ENCODE peak calls at places on chromosomes 1 and 21, in four cellular contexts. Y, K, W and G are unnamed samples.

GRCh38 chr1:154812911-154813816 is 56.9 kb downstream of the KCNN3 start:
- DNase-seq in W (no peak), K (no peak), Y (no peak), G (peak; percentile 8)

GRCh38 chr1:243254233-243254926 is 701 bp downstream of the CEP170 start:
- DNase-seq in Y (peak; percentile 75), W (peak; percentile 70), K (peak; percentile 77), G (peak; percentile 82)

GRCh38 chr21:27244356-27244755 is 277.5 kb upstream of the ADAMTS5 start:
- DNase-seq in K (no peak), W (no peak), Y (no peak), G (no peak)

GRCh38 chr21:35649186-35649585 is 411.1 kb downstream of the SETD4 start:
- DNase-seq in W (peak; percentile 82), K (no peak), Y (no peak), G (peak; percentile 56)

GRCh38 chr1:5574641-5575040 is 417.6 kb downstream of the NPHP4 start:
- DNase-seq in Y (no peak), K (no peak), W (no peak), G (no peak)

GRCh38 chr21:41962425-41962966 is 8.7 kb upstream of the C2CD2 start:
- DNase-seq in Y (no peak), W (no peak), K (no peak), G (no peak)

GRCh38 chr1:172356620-172357019 is 63.9 kb upstream of the C1orf105 start:
- DNase-seq in K (no peak), W (no peak), Y (no peak), G (no peak)

GRCh38 chr1:223341111-223341510 is 22.9 kb downstream of the SUSD4 start:
- DNase-seq in Y (no peak), K (no peak), W (peak; percentile 81), G (peak; percentile 56)

GRCh38 chr21:38459490-38459889 is 38.8 kb downstream of the ERG start:
- DNase-seq in Y (no peak), K (no peak), W (no peak), G (no peak)

GRCh38 chr21:44874497-44875331 is 1.2 kb upstream of the PTTG1IP start:
- DNase-seq in W (no peak), K (peak; percentile 92), Y (peak; percentile 44), G (peak; percentile 45)

GRCh38 chr1:154327466-154328317 is 2.4 kb downstream of the ATP8B2 start:
- DNase-seq in Y (peak; percentile 64), K (no peak), W (no peak), G (no peak)

GRCh38 chr1:9960705-9961562 is 17.7 kb downstream of the NMNAT1 start:
- DNase-seq in Y (no peak), W (no peak), K (no peak), G (peak; percentile 64)

GRCh38 chr1:53896673-53897229 is 2.8 kb downstream of the DIO1 start:
- DNase-seq in Y (no peak), K (no peak), W (peak; percentile 80), G (no peak)

GRCh38 chr1:41447995-41448770 is 36.3 kb downstream of the EDN2 start:
- DNase-seq in W (no peak), K (no peak), Y (no peak), G (no peak)

GRCh38 chr21:46149205-46149901 is 6.0 kb downstream of the FTCD start:
- DNase-seq in W (no peak), Y (no peak), K (peak; percentile 35), G (no peak)

GRCh38 chr1:65527672-65528071 is 107.2 kb downstream of the LEPR start:
- DNase-seq in W (peak; percentile 56), K (no peak), Y (no peak), G (no peak)

GRCh38 chr1:38586993-38587646 is 272.5 kb downstream of the RRAGC start:
- DNase-seq in Y (no peak), K (no peak), W (peak; percentile 71), G (no peak)

GRCh38 chr1:23099171-23099536 is 69.5 kb downstream of the LUZP1 start:
- DNase-seq in K (no peak), Y (no peak), W (no peak), G (no peak)

GRCh38 chr21:31926498-31926897 is 53.7 kb downstream of the HUNK start:
- DNase-seq in Y (no peak), K (no peak), W (no peak), G (no peak)

GRCh38 chr1:50123071-50123470 is 14.4 kb downstream of the ELAVL4 start:
- DNase-seq in Y (no peak), K (no peak), W (no peak), G (peak; percentile 23)

GRCh38 chr1:33094971-33095604 is 14.1 kb downstream of the AZIN2 start:
- DNase-seq in W (peak; percentile 60), K (no peak), Y (no peak), G (peak; percentile 74)

GRCh38 chr1:94591791-94592565 is 50.4 kb upstream of the F3 start:
- DNase-seq in K (no peak), Y (no peak), W (no peak), G (no peak)

GRCh38 chr1:44519035-44519676 is 114.1 kb downstream of the RNF220 start:
- DNase-seq in Y (no peak), W (no peak), K (no peak), G (no peak)

GRCh38 chr1:232393010-232393833 is 236.7 kb downstream of the SIPA1L2 start:
- DNase-seq in W (peak; percentile 23), Y (no peak), K (no peak), G (no peak)

GRCh38 chr1:27726173-27726793 is 522 bp downstream of the FAM76A start:
- DNase-seq in Y (peak; percentile 37), K (peak; percentile 87), W (peak; percentile 80), G (peak; percentile 62)

GRCh38 chr1:245365071-245365470 is 210.3 kb downstream of the KIF26B start:
- DNase-seq in K (no peak), Y (no peak), W (no peak), G (no peak)

GRCh38 chr1:242546849-242547724 is 22.6 kb upstream of the PLD5 start:
- DNase-seq in K (no peak), Y (no peak), W (no peak), G (no peak)

GRCh38 chr1:225881081-225882007 is 836 bp downstream of the TMEM63A start:
- DNase-seq in K (peak; percentile 90), Y (peak; percentile 40), W (peak; percentile 69), G (no peak)

GRCh38 chr1:226829105-226829504 is 41.3 kb upstream of the PSEN2 start:
- DNase-seq in Y (no peak), K (no peak), W (no peak), G (no peak)

GRCh38 chr1:29121516-29121937 is 2.2 kb downstream of the TMEM200B start:
- DNase-seq in Y (no peak), K (peak; percentile 64), W (peak; percentile 34), G (no peak)

GRCh38 chr1:94335950-94336349 is 82.2 kb upstream of the ABCD3 start:
- DNase-seq in Y (no peak), W (peak; percentile 68), K (no peak), G (peak; percentile 81)

GRCh38 chr1:48955774-48956173 is 179.1 kb upstream of the BEND5 start:
- DNase-seq in K (no peak), Y (no peak), W (no peak), G (no peak)

GRCh38 chr1:180641662-180642061 is 9.8 kb downstream of the XPR1 start:
- DNase-seq in Y (no peak), W (no peak), K (no peak), G (no peak)

GRCh38 chr1:244048566-244049141 is 2.4 kb upstream of the ZBTB18 start:
- DNase-seq in Y (no peak), K (no peak), W (no peak), G (peak; percentile 56)

GRCh38 chr1:247387500-247387899 is 28.5 kb upstream of the NLRP3 start:
- DNase-seq in Y (no peak), W (no peak), K (no peak), G (no peak)

GRCh38 chr1:231049121-231049979 is 9.3 kb upstream of the FAM89A start:
- DNase-seq in K (no peak), W (no peak), Y (no peak), G (no peak)

GRCh38 chr1:16244650-16245285 is 7.8 kb upstream of the CPLANE2 start:
- DNase-seq in K (no peak), Y (no peak), W (no peak), G (no peak)